ENCODE peak calls at places on chromosomes 16 and 17, in four cellular contexts. One of them, this sample, is unnamed.

GRCh38 chr17:33992113-33992512 is 263.0 kb upstream of the CCL2 start:
- DNase-seq in K562: no peak
- DNase-seq in HL-60: no peak
- DNase-seq in GM12878: no peak
- DNase-seq in this sample: no peak

GRCh38 chr16:1923299-1924034 is 5.3 kb upstream of the HS3ST6 start:
- DNase-seq in K562: peak
- DNase-seq in HL-60: no peak
- DNase-seq in GM12878: no peak
- DNase-seq in this sample: no peak

GRCh38 chr16:75109732-75110243 is 6.8 kb downstream of the LDHD start:
- DNase-seq in K562: no peak
- DNase-seq in HL-60: peak
- DNase-seq in GM12878: no peak
- DNase-seq in this sample: no peak

GRCh38 chr16:12228607-12229499 is 252.3 kb downstream of the SNX29 start:
- DNase-seq in K562: peak
- DNase-seq in HL-60: peak
- DNase-seq in GM12878: no peak
- DNase-seq in this sample: peak

GRCh38 chr17:29138991-29139682 is 41.1 kb downstream of the MYO18A start:
- DNase-seq in K562: no peak
- DNase-seq in HL-60: peak
- DNase-seq in GM12878: no peak
- DNase-seq in this sample: no peak

GRCh38 chr16:89845417-89845816 is 17.1 kb downstream of the SPIRE2 start:
- DNase-seq in K562: no peak
- DNase-seq in HL-60: no peak
- DNase-seq in GM12878: no peak
- DNase-seq in this sample: no peak

GRCh38 chr17:28475151-28475900 is 1.9 kb downstream of the SLC13A2 start:
- DNase-seq in K562: no peak
- DNase-seq in HL-60: no peak
- DNase-seq in GM12878: no peak
- DNase-seq in this sample: no peak

GRCh38 chr17:37392024-37392590 is 14.5 kb downstream of the ACACA start:
- DNase-seq in K562: no peak
- DNase-seq in HL-60: no peak
- DNase-seq in GM12878: no peak
- DNase-seq in this sample: peak

GRCh38 chr17:27532269-27533067 is 76.2 kb downstream of the KSR1 start:
- DNase-seq in K562: no peak
- DNase-seq in HL-60: peak
- DNase-seq in GM12878: no peak
- DNase-seq in this sample: no peak

GRCh38 chr17:35906559-35907265 is 23.9 kb downstream of the RDM1 start:
- DNase-seq in K562: no peak
- DNase-seq in HL-60: no peak
- DNase-seq in GM12878: no peak
- DNase-seq in this sample: no peak

GRCh38 chr16:53849585-53849984 is 145.6 kb downstream of the FTO start:
- DNase-seq in K562: no peak
- DNase-seq in HL-60: no peak
- DNase-seq in GM12878: no peak
- DNase-seq in this sample: no peak

GRCh38 chr16:84603115-84603816 is 14.6 kb downstream of the COTL1 start:
- DNase-seq in K562: peak
- DNase-seq in HL-60: peak
- DNase-seq in GM12878: no peak
- DNase-seq in this sample: no peak

GRCh38 chr16:89123001-89123830 is 29.6 kb downstream of the ACSF3 start:
- DNase-seq in K562: no peak
- DNase-seq in HL-60: no peak
- DNase-seq in GM12878: no peak
- DNase-seq in this sample: no peak

GRCh38 chr16:5884996-5885395 is 787.4 kb upstream of the EEF2KMT start:
- DNase-seq in K562: no peak
- DNase-seq in HL-60: no peak
- DNase-seq in GM12878: no peak
- DNase-seq in this sample: no peak

GRCh38 chr17:45397796-45398195 is 34.9 kb downstream of the ARHGAP27 start:
- DNase-seq in K562: no peak
- DNase-seq in HL-60: no peak
- DNase-seq in GM12878: no peak
- DNase-seq in this sample: no peak

GRCh38 chr17:50766222-50767023 is 895 bp downstream of the ANKRD40CL start:
- DNase-seq in K562: no peak
- DNase-seq in HL-60: no peak
- DNase-seq in GM12878: no peak
- DNase-seq in this sample: no peak

GRCh38 chr16:47732122-47732805 is 271.1 kb downstream of the PHKB start:
- DNase-seq in K562: no peak
- DNase-seq in HL-60: no peak
- DNase-seq in GM12878: no peak
- DNase-seq in this sample: no peak

GRCh38 chr16:9138021-9138680 is 46.7 kb downstream of the HAPSTR1 start:
- DNase-seq in K562: no peak
- DNase-seq in HL-60: no peak
- DNase-seq in GM12878: no peak
- DNase-seq in this sample: no peak

GRCh38 chr16:50516401-50516800 is 31.8 kb upstream of the NKD1 start:
- DNase-seq in K562: no peak
- DNase-seq in HL-60: no peak
- DNase-seq in GM12878: no peak
- DNase-seq in this sample: no peak

GRCh38 chr17:39700148-39700987 is 504 bp downstream of the ERBB2 start:
- DNase-seq in K562: no peak
- DNase-seq in HL-60: no peak
- DNase-seq in GM12878: no peak
- DNase-seq in this sample: no peak

GRCh38 chr17:60421273-60422161 is 772 bp upstream of the CHCT1 start:
- DNase-seq in K562: no peak
- DNase-seq in HL-60: peak
- DNase-seq in GM12878: no peak
- DNase-seq in this sample: peak

GRCh38 chr16:76535-77272 is 1.3 kb upstream of the MPG start:
- DNase-seq in K562: peak
- DNase-seq in HL-60: peak
- DNase-seq in GM12878: no peak
- DNase-seq in this sample: no peak

GRCh38 chr16:12426122-12426521 is 377.6 kb downstream of the CPPED1 start:
- DNase-seq in K562: peak
- DNase-seq in HL-60: no peak
- DNase-seq in GM12878: no peak
- DNase-seq in this sample: no peak

GRCh38 chr16:17685445-17685844 is 214.7 kb upstream of the XYLT1 start:
- DNase-seq in K562: no peak
- DNase-seq in HL-60: no peak
- DNase-seq in GM12878: no peak
- DNase-seq in this sample: no peak
- TF ChIP-seq SPI1 in K562: no peak
- TF ChIP-seq SPI1 in HL-60: no peak
- TF ChIP-seq SPI1 in GM12878: no peak
- TF ChIP-seq SPI1 in this sample: no peak

GRCh38 chr17:19495828-19496227 is 37.8 kb upstream of the SLC47A1 start:
- DNase-seq in K562: no peak
- DNase-seq in HL-60: no peak
- DNase-seq in GM12878: no peak
- DNase-seq in this sample: no peak
- TF ChIP-seq POLR2AphosphoS5 in K562: no peak
- TF ChIP-seq POLR2AphosphoS5 in HL-60: no peak
- TF ChIP-seq POLR2AphosphoS5 in GM12878: no peak
- TF ChIP-seq POLR2AphosphoS5 in this sample: no peak

GRCh38 chr17:9825751-9826150 is at the start of gene GLP2R:
- DNase-seq in K562: no peak
- DNase-seq in HL-60: no peak
- DNase-seq in GM12878: no peak
- DNase-seq in this sample: no peak

GRCh38 chr17:9828296-9829059 is 2.8 kb downstream of the GLP2R start:
- DNase-seq in K562: no peak
- DNase-seq in HL-60: no peak
- DNase-seq in GM12878: no peak
- DNase-seq in this sample: no peak

GRCh38 chr17:9821921-9822320 is at the start of gene GSG1L2:
- DNase-seq in K562: no peak
- DNase-seq in HL-60: no peak
- DNase-seq in GM12878: no peak
- DNase-seq in this sample: no peak

GRCh38 chr17:9824094-9824493 is 1.6 kb upstream of the GLP2R start:
- DNase-seq in K562: no peak
- DNase-seq in HL-60: no peak
- DNase-seq in GM12878: no peak
- DNase-seq in this sample: no peak

GRCh38 chr17:9824797-9825338 is 856 bp upstream of the GLP2R start:
- DNase-seq in K562: no peak
- DNase-seq in HL-60: no peak
- DNase-seq in GM12878: no peak
- DNase-seq in this sample: no peak
- TF ChIP-seq SPI1 in K562: no peak
- TF ChIP-seq SPI1 in HL-60: no peak
- TF ChIP-seq SPI1 in GM12878: no peak
- TF ChIP-seq SPI1 in this sample: no peak

DNA sequence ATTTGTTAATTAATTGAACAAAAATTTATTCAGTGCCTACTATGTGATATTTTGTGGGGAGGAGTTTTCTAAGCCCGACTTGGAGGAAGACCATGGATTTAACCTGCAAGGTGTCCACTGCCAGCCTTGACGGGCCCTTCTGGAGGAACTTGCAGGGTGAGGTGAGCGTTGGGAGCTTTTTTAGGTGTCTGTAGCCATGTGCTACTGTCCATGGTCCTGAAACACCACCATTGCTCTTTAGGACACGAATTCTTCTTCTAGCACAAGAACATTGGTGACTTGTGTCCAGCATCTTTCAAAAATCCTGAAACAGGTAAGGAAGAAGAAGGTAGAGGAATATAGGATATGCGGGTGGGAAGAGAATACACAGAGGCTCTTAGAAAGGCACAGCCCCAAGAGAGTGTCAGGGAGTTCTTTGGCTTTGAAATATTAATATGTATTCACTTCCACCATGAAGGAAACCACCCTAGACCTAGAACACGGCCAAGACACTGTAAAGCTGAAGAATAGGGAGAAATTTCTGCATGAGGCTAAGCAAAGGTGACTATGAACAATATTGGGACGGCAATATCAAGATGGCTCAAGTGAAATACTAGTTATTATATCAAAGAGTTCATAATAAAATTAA is 27.9 kb upstream of the OR4D1 start:
- DNase-seq in K562: peak
- DNase-seq in HL-60: peak
- DNase-seq in GM12878: no peak
- DNase-seq in this sample: no peak
- TF ChIP-seq POLR2AphosphoS5 in K562: no peak
- TF ChIP-seq POLR2AphosphoS5 in HL-60: no peak
- TF ChIP-seq POLR2AphosphoS5 in GM12878: no peak
- TF ChIP-seq POLR2AphosphoS5 in this sample: no peak